ENCODE peak calls at places on chromosome 4, in six cellular contexts. S is H1, T is GM12891, J is HepG2, E is GM12878, A is K562. Z is an unnamed sample.

GRCh38 chr4:99649778-99650177 is 7.8 kb downstream of the C4orf54 start:
- DNase-seq in T (no peak), E (no peak), S (no peak), A (no peak), J (no peak), Z (no peak)

GRCh38 chr4:81472249-81473085 is 760 bp upstream of the RASGEF1B start:
- DNase-seq in J (peak), T (no peak), E (peak), A (peak), S (no peak), Z (peak)

GRCh38 chr4:18798123-18798522 is 776.6 kb upstream of the LCORL start:
- DNase-seq in J (no peak), T (no peak), S (no peak), A (no peak), E (no peak), Z (no peak)

GRCh38 chr4:140609548-140610425 is 41.0 kb upstream of the UCP1 start:
- DNase-seq in J (peak), A (peak), S (no peak), T (peak), E (peak), Z (no peak)

GRCh38 chr4:184355111-184355604 is 119.2 kb downstream of the IRF2 start:
- DNase-seq in T (no peak), E (peak), A (peak), J (peak), S (no peak), Z (peak)

GRCh38 chr4:129545599-129546278 is 449.8 kb downstream of the C4orf33 start:
- DNase-seq in S (no peak), J (peak), E (no peak), T (no peak), A (no peak), Z (no peak)

GRCh38 chr4:31108762-31109161 is 388.6 kb downstream of the PCDH7 start:
- DNase-seq in S (no peak), A (no peak), E (no peak), J (no peak), T (no peak), Z (no peak)

GRCh38 chr4:120286813-120287212 is 220.2 kb upstream of the MAD2L1 start:
- DNase-seq in J (no peak), E (no peak), T (no peak), A (no peak), S (no peak), Z (no peak)

GRCh38 chr4:182826391-182826790 is 90.8 kb downstream of the DCTD start:
- DNase-seq in E (no peak), T (peak), S (no peak), A (no peak), J (no peak), Z (no peak)

GRCh38 chr4:19187104-19187503 is 1064.6 kb upstream of the SLIT2 start:
- DNase-seq in T (no peak), S (no peak), E (no peak), A (no peak), J (no peak), Z (no peak)

GRCh38 chr4:156594619-156595018 is 377.0 kb downstream of the PDGFC start:
- DNase-seq in E (no peak), J (no peak), A (no peak), S (no peak), T (no peak), Z (no peak)

GRCh38 chr4:41204400-41204978 is 9.9 kb downstream of the APBB2 start:
- DNase-seq in S (no peak), T (no peak), A (no peak), J (peak), E (no peak), Z (no peak)

GRCh38 chr4:124633285-124633941 is 79.1 kb downstream of the ANKRD50 start:
- DNase-seq in S (no peak), A (no peak), J (no peak), T (no peak), E (no peak), Z (no peak)

GRCh38 chr4:27005512-27006246 is 145.0 kb downstream of the STIM2 start:
- DNase-seq in E (no peak), S (no peak), J (no peak), A (no peak), T (no peak), Z (no peak)

GRCh38 chr4:42371306-42372063 is 25.8 kb upstream of the SHISA3 start:
- DNase-seq in T (peak), S (no peak), E (no peak), J (peak), A (peak), Z (no peak)

GRCh38 chr4:41874873-41875272 is 60.4 kb upstream of the TMEM33 start:
- DNase-seq in A (no peak), S (no peak), J (no peak), E (no peak), T (no peak), Z (no peak)

GRCh38 chr4:186680649-186681048 is 43.0 kb downstream of the FAT1 start:
- DNase-seq in E (no peak), A (no peak), J (no peak), T (no peak), S (no peak), Z (no peak)

DNA sequence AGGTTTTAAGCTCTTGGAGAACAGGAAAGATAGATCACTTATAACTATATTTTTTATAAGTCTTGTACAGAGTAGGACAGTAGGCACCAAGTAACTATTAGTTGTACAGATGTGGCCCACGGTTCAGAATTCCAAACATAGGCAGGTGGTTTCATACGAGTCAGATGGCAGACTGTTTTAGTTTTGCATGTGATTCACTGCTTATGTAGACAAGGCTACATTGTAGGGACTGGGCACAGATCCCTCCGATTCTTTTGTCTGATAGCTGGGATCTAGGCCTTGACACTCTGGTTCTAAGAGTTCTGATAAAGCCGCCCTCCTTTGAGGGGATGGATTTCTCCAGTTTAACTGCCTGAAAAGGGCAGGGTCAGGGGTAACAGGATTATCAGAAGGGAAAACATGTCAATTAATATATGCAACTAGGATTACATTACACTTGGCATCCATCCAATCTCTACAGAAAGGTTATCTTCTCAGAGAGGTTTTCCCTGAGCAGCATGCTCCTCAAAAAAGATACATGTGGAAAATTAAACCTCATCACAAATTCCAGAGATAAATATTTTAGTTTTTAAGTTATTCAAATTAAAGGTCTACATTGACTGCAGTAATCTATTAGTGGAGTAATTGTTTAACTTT is 87.8 kb downstream of the SPRY1 start:
- DNase-seq in E (no peak), T (no peak), J (peak), S (no peak), A (no peak), Z (no peak)
- TF ChIP-seq TAF1 in E (no peak), T (no peak), J (no peak), S (no peak), A (no peak), Z (no peak)

DNA sequence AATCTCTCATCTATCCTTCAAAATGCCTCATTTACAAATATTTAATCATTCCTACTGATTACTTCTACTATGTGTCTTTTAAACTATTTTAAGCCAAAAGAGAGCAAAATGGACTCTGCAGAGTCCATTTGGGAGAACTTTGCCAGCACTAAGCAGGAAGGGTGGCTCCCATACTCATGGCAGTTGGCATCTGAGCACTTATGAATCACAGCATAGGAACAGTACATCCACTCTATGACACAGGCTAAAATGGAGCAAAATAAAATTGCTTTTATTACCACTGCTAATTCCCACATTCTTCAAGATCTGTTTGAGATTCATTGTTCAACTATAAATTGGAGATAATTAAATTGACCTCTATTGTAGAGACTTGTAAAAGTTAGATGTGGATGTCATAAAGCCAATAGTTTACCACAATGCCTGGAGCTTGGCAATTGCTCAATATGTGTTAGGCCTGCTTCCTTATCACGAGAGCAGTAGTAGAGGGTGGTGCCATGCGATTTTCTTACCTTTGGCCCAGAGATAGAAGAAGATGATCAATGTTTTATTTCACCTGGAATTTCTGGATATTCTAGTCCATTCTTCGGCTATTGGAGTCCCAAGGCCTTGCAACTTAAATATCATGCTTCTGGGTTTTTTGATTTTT is 19.1 kb downstream of the HPGD start:
- DNase-seq in T (no peak), S (no peak), E (no peak), J (no peak), A (no peak), Z (no peak)
- TF ChIP-seq POLR2AphosphoS5 in T (no peak), S (no peak), E (no peak), J (no peak), A (no peak), Z (no peak)

DNA sequence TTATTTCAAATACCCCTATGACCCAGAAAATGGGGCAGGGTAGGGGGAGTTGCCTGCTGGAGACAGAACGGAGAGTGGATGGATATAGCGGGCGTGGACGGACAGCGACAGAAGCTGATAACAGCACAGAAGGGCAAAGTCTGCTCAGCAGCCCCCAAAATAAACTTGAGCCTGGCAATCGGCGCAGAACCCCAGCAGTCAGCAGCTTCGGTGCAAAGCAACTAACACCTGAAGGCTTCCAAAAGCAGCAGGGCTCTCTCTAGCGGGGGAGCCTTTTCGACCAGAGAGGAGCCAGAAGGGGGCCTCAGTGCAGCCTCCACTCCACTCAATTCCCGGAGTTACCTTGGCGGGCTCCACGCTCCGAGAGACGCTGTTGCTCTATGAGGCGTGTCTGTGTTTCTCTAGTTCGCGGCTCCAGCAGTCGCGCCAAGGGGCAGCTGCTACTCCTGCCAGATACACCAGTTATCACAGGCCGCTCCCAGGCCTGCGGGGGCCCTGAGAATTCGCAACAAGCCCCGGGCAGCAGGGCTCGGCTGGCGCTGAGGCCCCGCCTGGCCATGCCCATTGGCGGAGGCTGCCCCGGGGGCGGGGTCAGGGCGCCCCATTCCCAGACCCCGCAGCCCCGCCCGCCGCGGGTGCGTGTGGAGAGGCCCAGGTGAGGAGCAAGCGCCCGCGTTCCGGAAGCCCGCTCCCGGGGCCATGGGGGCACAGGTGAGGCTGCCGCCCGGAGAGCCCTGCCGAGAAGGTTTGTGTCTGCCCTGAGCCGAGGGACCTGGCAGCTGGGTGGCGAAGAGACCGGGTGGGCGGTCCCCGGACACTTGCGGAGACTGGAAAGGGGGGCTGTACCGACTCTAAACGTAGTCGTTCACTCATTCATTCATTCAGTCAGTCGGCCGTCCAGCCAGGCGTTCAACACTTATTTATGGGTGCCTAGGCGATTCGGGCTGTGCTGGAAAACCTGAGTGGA is at the start of the genes CNGA1 and NIPAL1:
- DNase-seq in S (peak), J (peak), E (no peak), T (peak), A (peak), Z (peak)
- TF ChIP-seq POLR2A in S (peak), J (peak), E (peak), T (no peak), A (no peak), Z (no peak)

DNA sequence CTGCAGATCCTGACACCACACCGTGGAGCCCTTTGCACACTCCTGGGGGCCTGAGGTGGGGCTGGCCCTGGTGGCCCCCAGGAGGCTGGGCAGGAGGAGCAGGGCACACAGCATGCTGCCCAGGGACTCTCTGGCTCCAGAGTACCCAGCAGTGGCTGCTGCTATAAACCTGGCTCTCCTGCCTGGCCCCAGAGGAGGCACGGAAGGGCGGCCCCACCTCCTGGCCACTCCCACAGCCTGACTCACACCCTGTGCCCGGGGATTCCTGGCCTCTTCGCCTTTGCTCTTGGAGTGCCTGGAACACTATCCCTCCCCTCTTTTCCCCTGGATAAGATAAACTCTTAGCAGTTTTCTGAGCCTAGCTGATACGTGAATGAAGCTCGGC is at the start of gene PSAPL1:
- DNase-seq in E (no peak), A (peak), J (peak), S (no peak), T (no peak), Z (no peak)
- TF ChIP-seq TAF1 in E (no peak), A (no peak), J (no peak), S (no peak), T (no peak), Z (no peak)

DNA sequence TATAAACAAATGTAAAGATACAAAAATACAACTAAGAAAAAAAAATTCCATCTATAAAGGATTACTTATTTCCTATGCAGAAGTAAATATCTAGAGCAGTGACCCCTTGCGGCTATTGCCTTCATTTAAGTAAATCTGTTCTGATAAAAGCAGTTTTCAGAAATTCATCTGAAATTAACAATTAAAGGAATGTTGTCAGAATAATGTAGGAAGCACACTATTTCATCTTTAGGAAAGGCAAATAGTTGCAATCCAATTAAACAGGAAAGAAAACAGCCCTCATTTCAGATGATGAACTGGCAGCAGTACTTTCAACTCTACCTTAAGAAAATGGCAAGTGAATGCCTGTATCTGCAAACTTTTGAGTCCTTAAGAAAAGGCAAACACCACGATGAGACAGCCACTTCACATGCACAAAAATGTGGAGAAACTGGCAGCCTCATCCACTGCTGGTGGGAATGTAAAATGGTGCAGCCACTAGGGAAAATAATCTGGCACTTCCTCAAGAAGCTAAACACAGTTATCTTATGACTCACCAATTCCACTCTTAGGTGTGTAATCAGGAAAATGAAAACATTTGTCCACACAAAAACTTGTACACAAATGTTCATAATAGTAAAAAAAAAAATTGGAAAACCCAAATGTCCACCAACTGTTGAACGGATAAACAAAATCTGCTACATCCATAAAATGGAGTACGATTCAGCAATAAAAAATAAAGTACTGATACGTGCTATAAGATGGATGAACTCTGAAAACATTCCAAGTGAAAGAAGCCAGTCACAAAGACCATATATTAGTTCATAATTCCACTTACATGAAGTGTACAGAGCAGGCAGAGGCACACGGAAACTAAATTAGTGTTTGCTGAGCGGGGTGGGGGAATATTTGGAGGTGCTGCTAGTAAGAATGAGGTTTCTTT is 2.0 kb upstream of the THAP9 start:
- DNase-seq in S (no peak), T (no peak), A (no peak), J (no peak), E (no peak), Z (no peak)
- TF ChIP-seq POLR2AphosphoS5 in S (no peak), T (no peak), A (no peak), J (no peak), E (no peak), Z (no peak)

GRCh38 chr4:102501176-102501634 is at the start of gene NFKB1:
- DNase-seq in T (peak), J (peak), E (peak), A (no peak), S (no peak), Z (peak)
- TF ChIP-seq POLR2A in T (peak), J (peak), E (peak), A (no peak), S (no peak), Z (peak)

GRCh38 chr4:143336828-143337599 is at the start of gene GAB1:
- DNase-seq in S (no peak), A (peak), T (peak), J (peak), E (no peak), Z (peak)
- TF ChIP-seq TAF1 in S (peak), A (peak), T (no peak), J (peak), E (peak), Z (no peak)

DNA sequence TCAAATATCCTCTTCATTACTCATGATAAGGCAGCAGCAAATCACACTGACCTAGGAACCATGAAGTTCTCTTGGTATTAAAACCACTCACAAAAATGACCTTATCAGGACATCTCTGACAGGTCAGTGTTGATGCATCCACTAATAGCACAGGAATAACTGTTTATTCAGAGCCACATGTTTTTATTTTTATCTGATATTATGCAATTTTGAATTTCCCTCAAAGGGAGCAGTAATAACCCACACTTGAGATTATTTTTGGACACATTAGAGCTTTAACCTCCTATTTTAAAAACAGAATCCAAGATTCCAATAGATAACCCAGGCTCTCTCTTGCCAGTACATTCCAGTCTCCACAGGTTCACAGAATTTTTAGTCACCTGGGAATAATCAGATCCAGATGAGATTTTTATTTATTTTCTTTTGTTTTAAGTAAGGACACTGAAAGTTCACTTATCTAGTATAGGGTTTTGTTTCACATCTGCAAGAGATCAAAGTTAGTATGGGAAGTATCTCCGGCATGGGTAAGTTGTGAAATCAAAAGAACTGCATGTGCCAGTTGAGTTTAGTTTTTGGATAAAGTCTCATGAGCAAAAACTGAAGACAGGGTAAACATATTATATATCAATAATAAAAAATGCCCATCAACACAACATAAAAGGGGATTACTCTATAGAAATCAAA is 36.3 kb upstream of the MYOZ2 start:
- DNase-seq in S (no peak), A (no peak), T (no peak), J (no peak), E (no peak), Z (no peak)
- TF ChIP-seq POLR2AphosphoS5 in S (no peak), A (no peak), T (no peak), J (no peak), E (no peak), Z (no peak)

GRCh38 chr4:335515-335914 is 2.1 kb upstream of the ZNF141 start:
- DNase-seq in J (no peak), A (no peak), S (no peak), T (no peak), E (no peak), Z (no peak)
- TF ChIP-seq POLR2A in J (no peak), A (no peak), S (no peak), T (no peak), E (no peak), Z (no peak)

GRCh38 chr4:7419961-7420660 is 14.6 kb downstream of the PSAPL1 start:
- DNase-seq in J (no peak), E (no peak), T (no peak), A (no peak), S (no peak), Z (no peak)
- TF ChIP-seq TAF1 in J (no peak), E (no peak), T (no peak), A (no peak), S (no peak), Z (no peak)

Z was measured in GM12892.